ENCODE peak calls at places on chromosomes 7 and 10, in seven cellular contexts. E is activated gamma-delta T cell treated with anti-CD3 and anti-CD28 coated beads, Interleukin-2, amount 50 U/mL, for 16 hours; S is stimulated activated CD8-positive, alpha-beta memory T cell treated with anti-CD3 and anti-CD28 coated beads, Interleukin-7, amount 100 ng/mL, for 4 hours; N is Daoy; V is hypothalamus; Y is NCI-H1417; Z is astrocyte. O is an unnamed sample.
A peak's percentile ranks its signal among the peaks of the same experiment; 100 is the strongest.

GRCh38 chr7:147412109-147412508 is 1178.5 kb upstream of the C7orf33 start:
- DNase-seq in E (no peak), S (no peak), N (no peak), V (no peak), Y (no peak), Z (no peak), O (no peak)

GRCh38 chr10:61899997-61900828 is 1.3 kb upstream of the ARID5B start:
- DNase-seq in E (no peak), S (no peak), N (peak; percentile 57), V (no peak), Y (peak; percentile 69), Z (peak; percentile 66), O (peak; percentile 93)

GRCh38 chr10:116826803-116827202 is 22.5 kb upstream of the ENO4 start:
- DNase-seq in E (no peak), S (no peak), N (peak; percentile 89), V (no peak), Y (peak; percentile 10), Z (peak; percentile 95), O (peak; percentile 97)

GRCh38 chr7:94969434-94970084 is 62.2 kb downstream of the PPP1R9A start:
- DNase-seq in E (no peak), S (no peak), N (no peak), V (no peak), Y (no peak), Z (no peak), O (no peak)

GRCh38 chr7:69419928-69420327 is 178.3 kb upstream of the AUTS2 start:
- DNase-seq in E (no peak), S (no peak), N (peak; percentile 54), V (no peak), Y (no peak), Z (peak; percentile 57), O (no peak)

GRCh38 chr7:150996289-150997074 is 5.7 kb downstream of the NOS3 start:
- DNase-seq in E (no peak), S (no peak), N (no peak), V (no peak), Y (no peak), Z (no peak), O (no peak)

GRCh38 chr10:27474741-27475140 is 29.4 kb upstream of the RAB18 start:
- DNase-seq in E (no peak), S (no peak), N (no peak), V (no peak), Y (no peak), Z (no peak), O (no peak)

GRCh38 chr7:28725911-28726310 is 232.2 kb downstream of the TRIL start:
- DNase-seq in E (no peak), S (no peak), N (no peak), V (no peak), Y (no peak), Z (peak; percentile 48), O (no peak)

GRCh38 chr10:62543981-62544380 is 169.8 kb downstream of the ZNF365 start:
- DNase-seq in E (no peak), S (no peak), N (no peak), V (no peak), Y (no peak), Z (no peak), O (no peak)

GRCh38 chr7:41047192-41047591 is 655.7 kb downstream of the INHBA start:
- DNase-seq in E (no peak), S (no peak), N (no peak), V (no peak), Y (no peak), Z (no peak), O (no peak)

GRCh38 chr7:69684955-69685631 is 86.8 kb downstream of the AUTS2 start:
- DNase-seq in E (no peak), S (no peak), N (no peak), V (no peak), Y (no peak), Z (no peak), O (no peak)

GRCh38 chr10:58066979-58067378 is 200.7 kb downstream of the IPMK start:
- DNase-seq in E (no peak), S (no peak), N (no peak), V (no peak), Y (no peak), Z (no peak), O (no peak)